ENCODE peak calls at places on chromosomes 6 and 20, in six cellular contexts. S, Q, L, R, M and D are unnamed samples.

GRCh38 chr6:43926644-43927524 is 156.9 kb downstream of the VEGFA start:
- DNase-seq in S (peak), Q (peak), L (peak), R (peak), M (peak), D (no peak)

GRCh38 chr6:134714113-134714512 is 235.8 kb downstream of the ALDH8A1 start:
- DNase-seq in S (no peak), Q (no peak), L (no peak), R (no peak), M (no peak), D (no peak)

GRCh38 chr20:33647603-33648395 is 14.3 kb upstream of the C20orf144 start:
- DNase-seq in S (no peak), Q (no peak), L (no peak), R (no peak), M (no peak), D (peak)

GRCh38 chr20:60138263-60139127 is 180.3 kb downstream of the CDH26 start:
- DNase-seq in S (no peak), Q (peak), L (no peak), R (no peak), M (no peak), D (no peak)

GRCh38 chr6:121413831-121414368 is 21.5 kb upstream of the GJA1 start:
- DNase-seq in S (no peak), Q (no peak), L (no peak), R (no peak), M (no peak), D (no peak)

GRCh38 chr20:43955244-43956191 is 40.9 kb downstream of the TOX2 start:
- DNase-seq in S (peak), Q (no peak), L (no peak), R (no peak), M (no peak), D (peak)

GRCh38 chr6:169847141-169847674 is 95.8 kb downstream of the ERMARD start:
- DNase-seq in S (no peak), Q (no peak), L (no peak), R (no peak), M (no peak), D (no peak)

GRCh38 chr6:142233945-142234682 is 67.7 kb upstream of the ADGRG6 start:
- DNase-seq in S (no peak), Q (no peak), L (no peak), R (no peak), M (no peak), D (no peak)

GRCh38 chr6:30770164-30770563 is 25.8 kb upstream of the IER3 start:
- DNase-seq in S (no peak), Q (no peak), L (no peak), R (no peak), M (no peak), D (no peak)

GRCh38 chr6:107655245-107655644 is 165.3 kb downstream of the SOBP start:
- DNase-seq in S (no peak), Q (no peak), L (peak), R (no peak), M (no peak), D (no peak)

GRCh38 chr6:134078166-134078565 is 25.7 kb upstream of the SLC2A12 start:
- DNase-seq in S (no peak), Q (no peak), L (no peak), R (no peak), M (no peak), D (no peak)

GRCh38 chr6:85428486-85428885 is 21.4 kb upstream of the NT5E start:
- DNase-seq in S (no peak), Q (no peak), L (no peak), R (no peak), M (no peak), D (no peak)

GRCh38 chr6:107812370-107812769 is 11.7 kb downstream of the SCML4 start:
- DNase-seq in S (no peak), Q (no peak), L (no peak), R (no peak), M (no peak), D (no peak)

GRCh38 chr6:52381249-52381648 is 19.3 kb downstream of the PAQR8 start:
- DNase-seq in S (no peak), Q (no peak), L (no peak), R (no peak), M (no peak), D (no peak)
- TF ChIP-seq SP1 in S (no peak), Q (no peak), L (no peak), R (no peak), M (no peak), D (no peak)

GRCh38 chr6:138289739-138290138 is 71.4 kb upstream of the PBOV1 start:
- DNase-seq in S (no peak), Q (no peak), L (peak), R (no peak), M (peak), D (no peak)
- TF ChIP-seq CTCF in S (peak), Q (peak), L (peak), R (peak), M (peak), D (peak)

GRCh38 chr6:157554747-157555146 is 173.8 kb downstream of the ZDHHC14 start:
- DNase-seq in S (no peak), Q (no peak), L (no peak), R (no peak), M (no peak), D (no peak)
- TF ChIP-seq SP1 in S (no peak), Q (no peak), L (no peak), R (no peak), M (no peak), D (no peak)

GRCh38 chr20:40743172-40743775 is 54.2 kb upstream of the MAFB start:
- DNase-seq in S (no peak), Q (no peak), L (no peak), R (no peak), M (no peak), D (no peak)

GRCh38 chr20:40739841-40740240 is 50.8 kb upstream of the MAFB start:
- DNase-seq in S (no peak), Q (no peak), L (no peak), R (no peak), M (no peak), D (no peak)

GRCh38 chr20:40738976-40739375 is 49.9 kb upstream of the MAFB start:
- DNase-seq in S (no peak), Q (no peak), L (no peak), R (no peak), M (no peak), D (no peak)

GRCh38 chr20:40744072-40744471 is 55.0 kb upstream of the MAFB start:
- DNase-seq in S (no peak), Q (no peak), L (no peak), R (no peak), M (no peak), D (no peak)

DNA sequence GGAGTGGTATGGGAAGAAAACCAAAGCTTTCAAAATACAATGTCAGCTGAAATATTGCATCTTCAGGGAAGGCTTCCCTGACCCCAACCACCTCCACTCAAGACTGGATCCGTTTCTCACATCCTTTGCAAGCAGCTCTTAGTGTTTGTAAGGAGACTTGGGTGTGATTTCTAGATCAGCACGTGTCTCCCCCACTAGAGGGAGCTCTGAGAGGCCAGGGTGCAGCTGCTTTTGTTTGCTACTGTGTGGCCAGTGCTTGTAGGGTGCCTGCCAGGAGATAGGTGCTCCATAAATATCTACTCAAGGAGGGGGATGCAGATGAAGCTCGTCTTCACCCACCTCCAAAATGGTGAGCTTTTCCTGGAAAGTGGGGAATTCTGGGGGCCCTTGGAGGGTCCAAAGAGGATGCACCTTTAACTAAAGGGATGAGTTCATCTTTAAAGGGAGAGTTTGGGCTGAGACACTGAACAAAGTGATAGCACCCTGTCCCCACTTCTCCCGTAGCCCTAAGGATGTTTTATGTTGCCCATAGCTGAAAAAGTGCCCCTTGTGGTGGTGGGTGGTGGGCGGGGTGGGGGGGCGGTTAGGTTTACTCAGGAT is 52.6 kb upstream of the MAFB start:
- DNase-seq in S (peak), Q (peak), L (peak), R (peak), M (peak), D (no peak)
- TF ChIP-seq CTCF in S (peak), Q (peak), L (peak), R (peak), M (peak), D (peak)